ENCODE peak calls at places on chromosomes 5 and 9, in six cellular contexts. S, A, V, C, D and W are unnamed samples.

GRCh38 chr9:121819511-121820231 is 168.2 kb downstream of the DAB2IP start:
- DNase-seq in C (peak), S (peak), A (peak), V (no peak), D (no peak), W (no peak)

GRCh38 chr9:6052520-6052919 is 37.1 kb upstream of the RANBP6 start:
- DNase-seq in S (no peak), A (peak), V (no peak), C (no peak), D (no peak), W (no peak)

GRCh38 chr5:155098433-155098832 is 84.9 kb downstream of the KIF4B start:
- DNase-seq in S (no peak), D (no peak), C (no peak), V (no peak), A (no peak), W (no peak)

GRCh38 chr5:5341531-5342292 is 80.8 kb upstream of the ICE1 start:
- DNase-seq in S (no peak), D (no peak), V (no peak), A (peak), C (peak), W (no peak)

GRCh38 chr9:110960288-110960687 is 78.0 kb downstream of the LPAR1 start:
- DNase-seq in D (no peak), C (no peak), S (no peak), A (no peak), V (no peak), W (no peak)

GRCh38 chr5:132674671-132675506 is 1.1 kb downstream of the IL4 start:
- DNase-seq in S (peak), V (no peak), A (peak), D (no peak), C (no peak), W (no peak)

GRCh38 chr5:140338918-140339317 is 7.5 kb downstream of the HBEGF start:
- DNase-seq in A (no peak), V (no peak), D (no peak), S (no peak), C (no peak), W (no peak)

GRCh38 chr5:58018016-58018415 is 441.9 kb downstream of the PLK2 start:
- DNase-seq in S (no peak), D (no peak), V (no peak), C (no peak), A (no peak), W (no peak)

GRCh38 chr9:74748966-74749365 is 138.8 kb downstream of the TRPM6 start:
- DNase-seq in A (no peak), V (no peak), D (no peak), S (no peak), C (no peak), W (no peak)

GRCh38 chr9:21817176-21817575 is 14.7 kb downstream of the MTAP start:
- DNase-seq in A (peak), V (no peak), D (no peak), C (no peak), S (peak), W (no peak)

GRCh38 chr5:139698461-139699146 is 50.5 kb downstream of the CXXC5 start:
- DNase-seq in V (peak), D (no peak), A (peak), C (peak), S (peak), W (no peak)

GRCh38 chr5:62588668-62589067 is 10.0 kb downstream of the LRRC70 start:
- DNase-seq in V (no peak), D (no peak), A (peak), C (no peak), S (no peak), W (no peak)

GRCh38 chr9:123716339-123716738 is 213.6 kb downstream of the DENND1A start:
- DNase-seq in V (no peak), C (no peak), A (no peak), D (no peak), S (no peak), W (no peak)

GRCh38 chr5:139445325-139446170 is 6.2 kb upstream of the DNAJC18 start:
- DNase-seq in A (peak), C (no peak), S (no peak), D (peak), V (no peak), W (no peak)

GRCh38 chr5:140186155-140186753 is 11.3 kb downstream of the CYSTM1 start:
- DNase-seq in S (no peak), D (no peak), A (no peak), V (no peak), C (no peak), W (no peak)